ENCODE peak calls at places on chromosome 12, in four cellular contexts. K is A549, T is IMR-90, I is K562. Y is an unnamed sample.
A peak's percentile ranks its signal among the peaks of the same experiment; 100 is the strongest.

GRCh38 chr12:21526721-21527345 is 737 bp downstream of the SPX start:
- DNase-seq in K (no peak), T (no peak), I (no peak), Y (no peak)

GRCh38 chr12:53844989-53845836 is 93.4 kb upstream of the HOXC13 start:
- DNase-seq in K (peak; percentile 72), T (peak; percentile 3), I (no peak), Y (no peak)

GRCh38 chr12:52195065-52195730 is 3.4 kb upstream of the KRT80 start:
- DNase-seq in K (no peak), T (peak; percentile 17), I (peak; percentile 26), Y (no peak)

GRCh38 chr12:65653321-65653720 is 171.0 kb upstream of the HMGA2 start:
- DNase-seq in K (no peak), T (no peak), I (no peak), Y (no peak)

GRCh38 chr12:42696424-42697149 is 107.0 kb upstream of the PRICKLE1 start:
- DNase-seq in K (no peak), T (peak; percentile 64), I (no peak), Y (no peak)

GRCh38 chr12:2475984-2476383 is 318.8 kb upstream of the FKBP4 start:
- DNase-seq in K (no peak), T (no peak), I (no peak), Y (no peak)

GRCh38 chr12:118355838-118356237 is 16.9 kb downstream of the TAOK3 start:
- DNase-seq in K (no peak), T (no peak), I (no peak), Y (no peak)

GRCh38 chr12:42180990-42181611 is 36.4 kb upstream of the GXYLT1 start:
- DNase-seq in K (no peak), T (peak; percentile 22), I (no peak), Y (no peak)

GRCh38 chr12:28172434-28173030 is 17.7 kb upstream of the CCDC91 start:
- DNase-seq in K (peak; percentile 73), T (peak; percentile 68), I (peak; percentile 65), Y (peak; percentile 42)

GRCh38 chr12:16766736-16767135 is 160.8 kb upstream of the LMO3 start:
- DNase-seq in K (no peak), T (no peak), I (no peak), Y (no peak)

GRCh38 chr12:3490848-3491382 is at the start of gene PRMT8:
- DNase-seq in K (no peak), T (no peak), I (no peak), Y (peak; percentile 83)
- TF ChIP-seq RCOR1 in K (no peak), T (no peak), I (no peak), Y (no peak)

GRCh38 chr12:64091186-64091585 is 130.9 kb downstream of the KICS2 start:
- DNase-seq in K (no peak), T (no peak), I (no peak), Y (peak; percentile 9)
- TF ChIP-seq RCOR1 in K (no peak), T (no peak), I (no peak), Y (no peak)

GRCh38 chr12:56684745-56685369 is 3.2 kb downstream of the PTGES3 start:
- DNase-seq in K (peak; percentile 25), T (no peak), I (no peak), Y (no peak)

GRCh38 chr12:56688129-56688845 is at the start of gene PTGES3:
- DNase-seq in K (peak; percentile 99), T (peak; percentile 96), I (peak; percentile 97), Y (peak; percentile 97)

GRCh38 chr12:56688846-56689113 is 696 bp upstream of the PTGES3 start:
- DNase-seq in K (no peak), T (no peak), I (peak; percentile 54), Y (no peak)

GRCh38 chr12:56682323-56682722 is 5.8 kb downstream of the PTGES3 start:
- DNase-seq in K (no peak), T (no peak), I (no peak), Y (no peak)

DNA sequence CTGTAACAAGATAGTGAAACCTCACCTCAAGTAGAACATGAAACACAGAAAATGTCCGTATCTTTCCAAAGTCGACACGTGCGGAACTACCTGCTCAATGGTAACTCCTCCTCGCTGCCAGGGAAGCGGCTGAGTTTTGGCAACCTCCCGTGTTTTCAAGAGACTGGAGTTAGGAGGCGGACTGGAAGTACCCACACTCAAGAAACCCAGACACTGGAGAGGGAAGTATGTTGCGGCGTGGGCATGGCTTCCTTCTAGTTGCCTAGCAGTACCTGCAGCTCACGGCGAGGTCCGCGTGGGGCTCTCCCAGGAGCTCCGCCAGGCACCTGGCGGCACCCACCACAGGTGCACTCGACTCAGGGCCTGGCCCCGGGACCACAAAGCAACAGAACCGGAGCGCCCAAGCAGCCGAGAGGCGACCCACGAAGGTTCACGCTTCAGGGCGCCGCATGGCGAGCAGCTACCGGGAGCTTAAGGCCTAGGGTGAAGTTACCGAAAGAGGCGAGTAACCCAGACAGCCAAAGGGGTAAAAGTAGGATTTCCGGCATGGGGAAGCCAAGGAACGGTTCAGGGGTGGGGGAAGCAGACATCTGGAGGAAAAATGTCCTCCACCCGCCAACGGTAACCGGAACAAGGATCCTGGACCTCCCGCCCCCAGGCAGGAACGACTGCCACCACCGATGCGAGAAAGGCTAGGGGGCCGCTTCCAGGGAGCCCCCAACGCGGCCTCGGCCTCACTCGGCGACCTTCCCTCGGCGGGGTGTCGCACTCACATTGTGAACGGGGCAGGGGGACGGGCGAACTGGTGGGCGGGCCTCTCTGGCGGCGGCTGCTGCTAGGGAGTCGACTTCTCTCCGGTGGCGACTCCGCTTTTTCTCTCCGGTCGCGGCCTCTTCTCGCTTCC is 607 bp downstream of the PTGES3 start:
- DNase-seq in K (peak; percentile 58), T (no peak), I (no peak), Y (no peak)
- TF ChIP-seq RCOR1 in K (no peak), T (no peak), I (no peak), Y (no peak)

DNA sequence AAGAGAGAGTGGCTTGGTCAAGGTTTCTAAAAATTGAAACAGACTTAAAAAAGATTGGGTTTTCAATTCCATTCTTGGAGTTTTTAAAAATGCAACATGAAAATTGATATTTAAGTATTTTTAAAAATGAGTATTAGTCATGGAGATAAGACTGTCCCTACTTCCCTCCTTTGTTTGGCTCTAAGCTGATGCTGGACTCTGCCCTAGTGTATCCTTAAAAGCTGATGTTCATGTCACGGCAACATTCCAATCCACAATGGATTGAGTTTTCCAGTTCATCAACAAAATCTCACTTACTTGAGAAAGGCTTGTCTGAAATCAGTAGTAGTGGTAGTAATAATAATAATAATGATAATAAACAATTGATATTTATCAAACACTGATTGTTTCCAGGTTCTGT is 119.0 kb upstream of the SLC38A2 start:
- DNase-seq in K (no peak), T (no peak), I (no peak), Y (no peak)
- TF ChIP-seq RCOR1 in K (no peak), T (no peak), I (no peak), Y (no peak)

DNA sequence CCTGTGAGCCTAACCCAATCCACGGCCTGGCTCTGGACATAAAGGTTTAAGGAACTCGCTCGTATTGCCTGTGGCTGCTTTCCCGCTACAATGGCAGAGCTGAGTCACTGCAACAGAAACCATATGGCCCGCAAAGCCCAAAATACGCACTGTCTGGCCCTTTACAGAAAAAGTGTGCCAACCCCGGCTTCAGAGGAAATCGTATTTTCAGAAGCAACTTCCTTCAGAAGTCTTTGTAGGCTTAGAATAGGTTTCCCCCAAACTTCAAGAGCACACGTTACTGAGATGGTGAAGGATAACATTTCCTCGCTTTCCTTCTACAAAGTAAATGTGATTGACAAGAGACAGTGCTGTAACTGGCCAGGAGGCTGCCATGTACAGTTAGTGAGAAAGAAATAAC is 34.8 kb upstream of the TESC start:
- DNase-seq in K (no peak), T (no peak), I (no peak), Y (no peak)
- TF ChIP-seq RCOR1 in K (no peak), T (no peak), I (no peak), Y (no peak)

DNA sequence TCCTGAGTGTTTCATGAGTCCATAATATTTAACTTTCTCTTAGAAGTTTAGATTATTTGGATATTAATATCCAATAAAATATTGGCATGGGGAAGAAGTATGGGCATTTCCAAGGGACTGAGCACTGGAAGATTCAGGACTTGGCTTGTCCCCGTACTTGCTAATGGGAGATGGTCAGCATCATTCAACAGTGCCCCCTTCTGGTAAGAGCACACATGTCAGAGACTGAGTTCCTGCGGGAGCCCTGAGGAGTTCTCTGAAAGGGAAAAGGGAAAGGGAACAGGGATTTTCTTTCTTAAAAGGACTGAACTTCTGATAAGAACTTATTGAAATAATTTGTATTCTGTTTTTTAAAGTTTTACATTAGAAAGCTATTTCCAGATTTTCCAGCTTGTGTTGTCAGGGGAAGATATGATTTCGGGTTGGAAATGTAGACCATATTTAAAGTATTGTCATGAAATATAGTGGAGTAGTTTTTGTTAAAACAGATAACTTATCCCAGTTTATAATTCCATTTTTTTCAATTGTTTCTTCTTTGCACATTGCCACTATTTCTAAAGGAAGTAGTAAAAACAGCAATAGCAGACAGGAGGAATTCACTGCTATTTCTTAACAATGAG is 59.8 kb upstream of the C12orf71 start:
- DNase-seq in K (peak; percentile 84), T (peak; percentile 84), I (peak; percentile 67), Y (peak; percentile 58)
- TF ChIP-seq RCOR1 in K (no peak), T (no peak), I (no peak), Y (no peak)

GRCh38 chr12:131140697-131141096 is 187.0 kb downstream of the ADGRD1 start:
- DNase-seq in K (no peak), T (no peak), I (no peak), Y (no peak)

GRCh38 chr12:131141483-131141882 is 187.8 kb downstream of the ADGRD1 start:
- DNase-seq in K (no peak), T (no peak), I (no peak), Y (no peak)

GRCh38 chr12:131139363-131140068 is 185.8 kb downstream of the ADGRD1 start:
- DNase-seq in K (no peak), T (no peak), I (no peak), Y (no peak)

GRCh38 chr12:131140069-131140435 is 186.3 kb downstream of the ADGRD1 start:
- DNase-seq in K (no peak), T (no peak), I (no peak), Y (no peak)

DNA sequence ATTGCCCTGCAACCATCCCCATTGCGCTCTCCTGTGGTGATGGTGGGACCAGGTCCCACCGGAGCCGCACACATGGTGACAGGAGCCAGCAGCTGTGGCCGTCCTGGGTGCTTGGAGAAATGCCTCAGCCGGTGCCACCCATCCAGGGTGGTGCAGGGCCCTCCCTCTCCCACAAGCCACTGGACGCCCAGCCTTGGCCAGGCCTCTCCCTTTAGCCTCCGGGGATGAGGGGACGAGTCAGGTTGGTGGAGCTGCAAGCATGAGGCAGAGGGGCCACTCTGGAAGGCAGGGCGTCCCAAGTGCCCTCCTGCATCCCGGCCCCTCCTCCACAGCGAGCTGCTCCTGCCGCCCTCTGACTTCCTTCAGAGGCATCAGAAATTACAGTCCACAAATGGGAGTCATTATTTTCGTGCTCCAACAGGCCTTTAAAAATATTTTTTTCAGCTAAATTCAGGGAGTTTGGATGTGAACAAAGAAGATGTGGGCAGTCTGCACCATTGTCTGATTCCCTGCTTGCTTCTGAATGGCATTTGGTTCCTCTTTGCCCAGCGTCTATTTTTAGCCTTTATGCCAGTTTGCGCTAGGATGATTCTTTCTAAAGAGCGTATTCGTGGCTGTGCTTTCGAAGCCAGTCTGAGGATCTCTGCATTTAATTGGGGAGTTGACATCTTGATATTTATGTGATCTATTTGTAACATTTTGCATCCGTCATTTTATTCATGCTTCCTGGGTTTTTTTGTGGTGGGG is 189.4 kb downstream of the ADGRD1 start:
- DNase-seq in K (peak; percentile 65), T (no peak), I (no peak), Y (peak; percentile 66)
- TF ChIP-seq RCOR1 in K (no peak), T (no peak), I (no peak), Y (no peak)

Y was measured in SK-N-SH.